ENCODE peak calls at places on chromosomes 16 and 17, in four cellular contexts. One of them, this sample, is unnamed.

GRCh38 chr17:73652886-73653480 is 8.7 kb upstream of the SDK2 start:
- DNase-seq in stomach: no peak
- DNase-seq in psoas muscle: no peak
- DNase-seq in AG10803: no peak
- DNase-seq in this sample: no peak

GRCh38 chr17:63436523-63437110 is 9.5 kb downstream of the CYB561 start:
- DNase-seq in stomach: peak
- DNase-seq in psoas muscle: no peak
- DNase-seq in AG10803: no peak
- DNase-seq in this sample: peak

GRCh38 chr17:67784364-67785121 is 40.8 kb upstream of the BPTF start:
- DNase-seq in psoas muscle: no peak
- DNase-seq in AG10803: no peak
- DNase-seq in stomach: peak
- DNase-seq in this sample: no peak

GRCh38 chr16:69930117-69930776 is 20.9 kb upstream of the CLEC18A start:
- DNase-seq in psoas muscle: peak
- DNase-seq in AG10803: peak
- DNase-seq in stomach: peak
- DNase-seq in this sample: peak

GRCh38 chr17:51397361-51398127 is 137.2 kb downstream of the UTP18 start:
- DNase-seq in stomach: no peak
- DNase-seq in psoas muscle: no peak
- DNase-seq in AG10803: peak
- DNase-seq in this sample: no peak

GRCh38 chr17:19388791-19389190 is 1.8 kb upstream of the MFAP4 start:
- DNase-seq in psoas muscle: no peak
- DNase-seq in stomach: no peak
- DNase-seq in AG10803: no peak
- DNase-seq in this sample: no peak

GRCh38 chr16:57277586-57277985 is 6.9 kb downstream of the PLLP start:
- DNase-seq in psoas muscle: no peak
- DNase-seq in AG10803: peak
- DNase-seq in stomach: no peak
- DNase-seq in this sample: peak

GRCh38 chr16:29876186-29876577 is 13.2 kb upstream of the CDIPT start:
- DNase-seq in AG10803: no peak
- DNase-seq in stomach: no peak
- DNase-seq in psoas muscle: no peak
- DNase-seq in this sample: peak

GRCh38 chr16:29994613-29995329 is 646 bp downstream of the HIRIP3 start:
- DNase-seq in stomach: peak
- DNase-seq in psoas muscle: peak
- DNase-seq in AG10803: peak
- DNase-seq in this sample: peak

GRCh38 chr17:45168991-45169752 is 7.5 kb downstream of the HEXIM2 start:
- DNase-seq in AG10803: no peak
- DNase-seq in psoas muscle: no peak
- DNase-seq in stomach: no peak
- DNase-seq in this sample: no peak

GRCh38 chr16:65570261-65570660 is 448.4 kb upstream of the CDH11 start:
- DNase-seq in psoas muscle: no peak
- DNase-seq in AG10803: peak
- DNase-seq in stomach: no peak
- DNase-seq in this sample: peak

GRCh38 chr16:65576631-65577030 is 454.8 kb upstream of the CDH11 start:
- DNase-seq in AG10803: no peak
- DNase-seq in psoas muscle: no peak
- DNase-seq in stomach: no peak
- DNase-seq in this sample: no peak

GRCh38 chr16:65574311-65574966 is 452.6 kb upstream of the CDH11 start:
- DNase-seq in AG10803: no peak
- DNase-seq in stomach: no peak
- DNase-seq in psoas muscle: no peak
- DNase-seq in this sample: no peak

GRCh38 chr16:65576139-65576538 is 454.3 kb upstream of the CDH11 start:
- DNase-seq in stomach: no peak
- DNase-seq in AG10803: no peak
- DNase-seq in psoas muscle: no peak
- DNase-seq in this sample: no peak

GRCh38 chr16:65572156-65572555 is 450.3 kb upstream of the CDH11 start:
- DNase-seq in stomach: no peak
- DNase-seq in AG10803: peak
- DNase-seq in psoas muscle: no peak
- DNase-seq in this sample: peak
- TF ChIP-seq CTCF in stomach: no peak
- TF ChIP-seq CTCF in AG10803: peak
- TF ChIP-seq CTCF in psoas muscle: no peak
- TF ChIP-seq CTCF in this sample: no peak

GRCh38 chr17:41392278-41392677 is 5.1 kb downstream of the KRT31 start:
- DNase-seq in AG10803: peak
- DNase-seq in stomach: no peak
- DNase-seq in psoas muscle: no peak
- DNase-seq in this sample: peak
- H3K4me3 ChIP-seq in AG10803: no peak
- H3K4me3 ChIP-seq in stomach: no peak
- H3K4me3 ChIP-seq in psoas muscle: no peak
- H3K4me3 ChIP-seq in this sample: no peak

GRCh38 chr17:3551189-3551588 is 6.4 kb downstream of the TRPV3 start:
- DNase-seq in psoas muscle: no peak
- DNase-seq in AG10803: no peak
- DNase-seq in stomach: peak
- DNase-seq in this sample: no peak
- TF ChIP-seq CTCF in psoas muscle: no peak
- TF ChIP-seq CTCF in AG10803: no peak
- TF ChIP-seq CTCF in stomach: no peak
- TF ChIP-seq CTCF in this sample: no peak

DNA sequence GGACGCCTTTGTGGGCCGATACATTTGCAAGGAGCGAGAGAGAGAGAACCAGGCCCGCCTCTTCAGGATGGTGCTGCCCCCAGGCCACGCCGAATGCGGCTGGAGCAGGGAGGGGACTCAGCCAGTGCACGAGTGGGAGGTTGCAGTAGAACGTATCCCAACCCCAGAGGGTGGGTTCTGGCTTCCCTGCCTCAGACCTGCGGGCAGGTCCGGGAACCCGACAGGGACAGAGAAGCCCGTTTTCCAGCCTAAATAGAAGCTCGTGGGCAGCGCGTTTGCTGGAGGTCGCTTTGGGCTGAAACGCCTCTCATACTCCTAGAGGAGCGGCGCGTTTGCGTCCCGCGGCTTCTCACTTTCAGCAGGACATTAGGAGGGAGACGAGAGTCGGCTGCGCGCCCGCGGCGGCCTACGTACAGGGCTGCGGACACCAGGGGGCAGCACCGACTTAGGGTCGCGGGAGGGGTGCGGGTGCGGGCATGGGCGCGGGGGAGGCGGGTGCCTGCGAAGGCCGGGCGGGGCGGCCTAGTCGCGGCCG is 11.0 kb downstream of the TBX2 start:
- DNase-seq in stomach: peak
- DNase-seq in AG10803: peak
- DNase-seq in psoas muscle: peak
- DNase-seq in this sample: peak
- H3K4me3 ChIP-seq in stomach: peak
- H3K4me3 ChIP-seq in AG10803: no peak
- H3K4me3 ChIP-seq in psoas muscle: peak
- H3K4me3 ChIP-seq in this sample: peak

GRCh38 chr17:76527430-76528111 is 9.9 kb downstream of the CYGB start:
- DNase-seq in psoas muscle: peak
- DNase-seq in stomach: peak
- DNase-seq in AG10803: peak
- DNase-seq in this sample: no peak

GRCh38 chr17:76529643-76530488 is 7.6 kb downstream of the CYGB start:
- DNase-seq in stomach: peak
- DNase-seq in AG10803: peak
- DNase-seq in psoas muscle: peak
- DNase-seq in this sample: peak

GRCh38 chr17:76528156-76528527 is 9.4 kb downstream of the CYGB start:
- DNase-seq in psoas muscle: no peak
- DNase-seq in AG10803: no peak
- DNase-seq in stomach: no peak
- DNase-seq in this sample: no peak

GRCh38 chr17:76529224-76529642 is 8.3 kb downstream of the CYGB start:
- DNase-seq in stomach: peak
- DNase-seq in psoas muscle: peak
- DNase-seq in AG10803: peak
- DNase-seq in this sample: peak

DNA sequence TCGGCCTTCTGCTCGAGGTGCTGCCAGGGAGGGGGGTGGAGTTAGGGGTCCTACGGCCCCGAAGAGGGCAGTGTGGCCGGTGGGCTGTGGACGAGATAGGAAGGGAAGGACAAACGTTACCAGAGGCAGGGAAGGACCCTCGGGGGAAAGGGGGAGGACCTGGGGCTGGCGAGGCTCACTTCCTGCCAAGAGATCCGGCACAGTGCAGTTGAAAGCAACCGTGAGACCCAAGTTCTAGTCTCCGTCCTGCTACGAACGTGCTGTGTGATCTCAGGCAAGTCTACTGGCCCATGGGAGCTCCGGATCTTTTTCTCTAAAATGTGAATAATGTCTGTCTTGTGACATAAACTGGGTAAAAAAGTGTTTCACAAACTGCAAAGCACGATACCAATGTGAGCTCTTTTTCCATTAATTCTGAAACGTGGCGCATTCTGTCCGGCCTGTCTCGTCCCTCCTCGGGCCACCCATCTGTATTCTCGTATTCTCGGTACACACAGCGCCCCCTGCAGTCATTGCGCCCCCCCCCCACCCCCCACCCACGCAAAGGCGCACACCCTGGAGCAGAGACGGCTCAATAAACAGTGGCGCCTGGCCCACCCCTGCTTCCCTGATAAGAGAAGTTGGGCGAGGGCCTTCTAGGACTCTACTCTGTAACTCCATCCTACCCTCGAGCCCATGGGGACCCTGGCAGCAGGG is 8.8 kb downstream of the CYGB start:
- DNase-seq in psoas muscle: no peak
- DNase-seq in stomach: no peak
- DNase-seq in AG10803: peak
- DNase-seq in this sample: no peak
- TF ChIP-seq CTCF in psoas muscle: no peak
- TF ChIP-seq CTCF in stomach: no peak
- TF ChIP-seq CTCF in AG10803: no peak
- TF ChIP-seq CTCF in this sample: no peak

GRCh38 chr17:7029096-7029495 is 6.2 kb downstream of the BCL6B start:
- DNase-seq in stomach: no peak
- DNase-seq in psoas muscle: no peak
- DNase-seq in AG10803: no peak
- DNase-seq in this sample: no peak

GRCh38 chr17:7025240-7025639 is 2.4 kb downstream of the BCL6B start:
- DNase-seq in stomach: no peak
- DNase-seq in psoas muscle: no peak
- DNase-seq in AG10803: no peak
- DNase-seq in this sample: peak

GRCh38 chr17:7026471-7027115 is 3.7 kb downstream of the BCL6B start:
- DNase-seq in AG10803: no peak
- DNase-seq in psoas muscle: no peak
- DNase-seq in stomach: no peak
- DNase-seq in this sample: no peak

GRCh38 chr17:7027335-7027734 is 4.5 kb downstream of the BCL6B start:
- DNase-seq in psoas muscle: no peak
- DNase-seq in stomach: no peak
- DNase-seq in AG10803: no peak
- DNase-seq in this sample: no peak

DNA sequence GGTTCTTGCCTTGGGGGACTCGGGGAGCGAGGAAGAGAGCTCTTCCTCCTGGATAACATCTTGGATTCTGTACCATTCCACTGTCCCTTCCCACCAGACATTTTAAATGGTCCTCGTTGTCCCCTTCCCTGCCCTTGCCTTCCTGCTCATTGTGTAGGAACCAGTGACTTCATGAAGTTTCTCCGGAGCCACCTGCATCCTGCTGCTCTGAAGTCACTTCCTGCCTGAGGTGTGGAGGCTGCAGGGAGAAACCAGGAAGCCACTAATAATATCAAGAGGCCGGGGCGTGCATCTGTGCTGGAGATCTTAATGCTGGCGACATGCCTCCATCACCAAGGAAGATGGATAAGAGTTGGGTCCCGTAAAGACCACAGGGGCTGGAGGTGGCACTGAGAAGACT is 6.2 kb upstream of the SLC16A13 start:
- DNase-seq in AG10803: no peak
- DNase-seq in stomach: no peak
- DNase-seq in psoas muscle: no peak
- DNase-seq in this sample: no peak
- H3K4me3 ChIP-seq in AG10803: no peak
- H3K4me3 ChIP-seq in stomach: no peak
- H3K4me3 ChIP-seq in psoas muscle: no peak
- H3K4me3 ChIP-seq in this sample: no peak

GRCh38 chr16:85894266-85894665 is 4.7 kb upstream of the IRF8 start:
- DNase-seq in psoas muscle: no peak
- DNase-seq in stomach: no peak
- DNase-seq in AG10803: no peak
- DNase-seq in this sample: no peak
- TF ChIP-seq CTCF in psoas muscle: no peak
- TF ChIP-seq CTCF in stomach: no peak
- TF ChIP-seq CTCF in AG10803: no peak
- TF ChIP-seq CTCF in this sample: no peak

This sample was measured in foreskin fibroblast.